ENCODE peak calls at places on chromosomes 12 and 14, in seven cellular contexts. One of them, this sample, is unnamed.

GRCh38 chr14:54818201-54819133 is 84.2 kb downstream of the GCH1 start:
- DNase-seq in breast epithelium: no peak
- DNase-seq in RWPE2: no peak
- DNase-seq in K562: peak; percentile 23
- DNase-seq in body of pancreas: peak; percentile 54
- DNase-seq in AG04450: no peak
- DNase-seq in transverse colon: peak; percentile 24
- DNase-seq in this sample: no peak

GRCh38 chr12:68743416-68743815 is 2.6 kb upstream of the SLC35E3 start:
- DNase-seq in breast epithelium: no peak
- DNase-seq in RWPE2: no peak
- DNase-seq in K562: no peak
- DNase-seq in body of pancreas: no peak
- DNase-seq in AG04450: no peak
- DNase-seq in transverse colon: no peak
- DNase-seq in this sample: no peak

GRCh38 chr12:619346-619745 is 43.9 kb downstream of the NINJ2 start:
- DNase-seq in breast epithelium: no peak
- DNase-seq in RWPE2: no peak
- DNase-seq in K562: no peak
- DNase-seq in body of pancreas: no peak
- DNase-seq in AG04450: no peak
- DNase-seq in transverse colon: no peak
- DNase-seq in this sample: no peak

GRCh38 chr14:74891870-74892269 is 10.2 kb downstream of the DLST start:
- DNase-seq in breast epithelium: no peak
- DNase-seq in RWPE2: no peak
- DNase-seq in K562: no peak
- DNase-seq in body of pancreas: no peak
- DNase-seq in AG04450: no peak
- DNase-seq in transverse colon: no peak
- DNase-seq in this sample: no peak

GRCh38 chr14:52951730-52952481 is 1.1 kb upstream of the FERMT2 start:
- DNase-seq in breast epithelium: peak; percentile 59
- DNase-seq in RWPE2: peak; percentile 78
- DNase-seq in K562: peak; percentile 8
- DNase-seq in body of pancreas: peak; percentile 67
- DNase-seq in AG04450: peak; percentile 66
- DNase-seq in transverse colon: peak; percentile 18
- DNase-seq in this sample: no peak

GRCh38 chr12:119710941-119711551 is 43.1 kb downstream of the PRKAB1 start:
- DNase-seq in breast epithelium: no peak
- DNase-seq in RWPE2: no peak
- DNase-seq in K562: no peak
- DNase-seq in body of pancreas: no peak
- DNase-seq in AG04450: no peak
- DNase-seq in transverse colon: no peak
- DNase-seq in this sample: no peak

GRCh38 chr14:68255697-68256178 is 436.2 kb downstream of the RAD51B start:
- DNase-seq in breast epithelium: no peak
- DNase-seq in RWPE2: no peak
- DNase-seq in K562: no peak
- DNase-seq in body of pancreas: no peak
- DNase-seq in AG04450: peak; percentile 80
- DNase-seq in transverse colon: no peak
- DNase-seq in this sample: no peak

GRCh38 chr12:6829532-6830220 is 1.5 kb downstream of the P3H3 start:
- DNase-seq in breast epithelium: no peak
- DNase-seq in RWPE2: peak; percentile 63
- DNase-seq in K562: peak; percentile 34
- DNase-seq in body of pancreas: no peak
- DNase-seq in AG04450: no peak
- DNase-seq in transverse colon: no peak
- DNase-seq in this sample: no peak

GRCh38 chr12:119704065-119704747 is 36.3 kb downstream of the PRKAB1 start:
- DNase-seq in breast epithelium: no peak
- DNase-seq in RWPE2: no peak
- DNase-seq in K562: no peak
- DNase-seq in body of pancreas: no peak
- DNase-seq in AG04450: no peak
- DNase-seq in transverse colon: no peak
- DNase-seq in this sample: no peak

GRCh38 chr12:46364777-46365580 is 7.6 kb downstream of the SLC38A2 start:
- DNase-seq in breast epithelium: no peak
- DNase-seq in RWPE2: no peak
- DNase-seq in K562: no peak
- DNase-seq in body of pancreas: peak; percentile 88
- DNase-seq in AG04450: no peak
- DNase-seq in transverse colon: peak; percentile 71
- DNase-seq in this sample: no peak

GRCh38 chr12:50103767-50104321 is at the start of gene GPD1:
- DNase-seq in breast epithelium: peak; percentile 76
- DNase-seq in RWPE2: no peak
- DNase-seq in K562: peak; percentile 83
- DNase-seq in body of pancreas: peak; percentile 87
- DNase-seq in AG04450: no peak
- DNase-seq in transverse colon: peak; percentile 81
- DNase-seq in this sample: no peak

GRCh38 chr12:100169345-100169744 is 26.7 kb upstream of the BLTP3B start:
- DNase-seq in breast epithelium: no peak
- DNase-seq in RWPE2: no peak
- DNase-seq in K562: no peak
- DNase-seq in body of pancreas: no peak
- DNase-seq in AG04450: no peak
- DNase-seq in transverse colon: no peak
- DNase-seq in this sample: no peak

GRCh38 chr12:127257366-127257935 is 1009.5 kb upstream of the TMEM132C start:
- DNase-seq in breast epithelium: no peak
- DNase-seq in RWPE2: no peak
- DNase-seq in K562: no peak
- DNase-seq in body of pancreas: no peak
- DNase-seq in AG04450: no peak
- DNase-seq in transverse colon: no peak
- DNase-seq in this sample: no peak

GRCh38 chr14:19771895-19772430 is 1.3 kb upstream of the OR4M1 start:
- DNase-seq in breast epithelium: no peak
- DNase-seq in RWPE2: no peak
- DNase-seq in K562: no peak
- DNase-seq in body of pancreas: no peak
- DNase-seq in AG04450: no peak
- DNase-seq in transverse colon: no peak
- DNase-seq in this sample: no peak

GRCh38 chr12:115791331-115791730 is 486.2 kb downstream of the MED13L start:
- DNase-seq in breast epithelium: no peak
- DNase-seq in RWPE2: no peak
- DNase-seq in K562: no peak
- DNase-seq in body of pancreas: no peak
- DNase-seq in AG04450: no peak
- DNase-seq in transverse colon: no peak
- DNase-seq in this sample: no peak

GRCh38 chr12:67182551-67182950 is 86.6 kb upstream of the CAND1 start:
- DNase-seq in breast epithelium: no peak
- DNase-seq in RWPE2: no peak
- DNase-seq in K562: no peak
- DNase-seq in body of pancreas: no peak
- DNase-seq in AG04450: no peak
- DNase-seq in transverse colon: no peak
- DNase-seq in this sample: no peak

GRCh38 chr12:122681814-122682213 is 21.3 kb downstream of the HCAR2 start:
- DNase-seq in breast epithelium: no peak
- DNase-seq in RWPE2: no peak
- DNase-seq in K562: no peak
- DNase-seq in body of pancreas: peak; percentile 16
- DNase-seq in AG04450: no peak
- DNase-seq in transverse colon: no peak
- DNase-seq in this sample: no peak

DNA sequence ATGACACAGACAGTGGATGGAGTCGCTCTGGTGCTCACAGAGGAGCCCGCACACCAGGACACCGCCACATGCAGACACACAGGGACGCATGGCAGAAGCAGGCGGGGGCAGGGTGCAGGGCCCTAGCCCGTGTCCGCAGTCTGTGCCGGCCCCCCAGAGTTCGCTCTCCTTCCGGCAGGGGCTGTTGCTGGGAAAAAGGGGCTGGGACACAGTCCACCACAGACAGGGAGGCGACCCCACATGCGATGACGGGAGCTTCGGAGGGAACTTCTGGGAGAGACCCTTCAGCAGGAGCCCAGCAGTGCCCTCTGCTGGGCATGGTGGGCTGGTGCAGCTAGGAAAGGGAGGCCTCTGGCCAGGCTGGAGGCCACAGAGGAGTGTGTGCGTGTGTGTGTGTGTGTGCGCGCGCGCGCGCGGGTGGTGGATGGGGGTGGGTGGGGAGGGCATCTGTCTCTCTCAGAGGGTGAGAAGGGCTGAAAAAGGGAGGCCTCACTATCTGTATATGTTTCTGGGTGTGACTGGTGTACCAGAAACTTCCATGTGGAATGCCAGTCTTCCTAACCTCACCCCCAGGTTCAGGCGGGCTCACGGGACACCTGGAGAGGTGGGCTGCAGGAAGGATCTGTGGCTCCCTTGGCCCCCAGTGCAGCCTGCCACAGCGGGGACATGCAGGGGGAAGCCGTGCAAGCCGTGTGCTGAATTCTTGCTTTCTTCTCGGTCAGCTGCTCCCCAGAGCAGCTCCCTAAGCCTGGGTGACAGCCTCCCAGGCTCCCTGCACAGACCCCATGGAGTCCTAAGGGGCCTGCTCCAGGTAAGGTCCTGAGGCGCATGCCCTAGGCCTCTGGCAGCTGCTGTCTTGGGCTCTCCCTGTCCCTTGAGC is 60.7 kb downstream of the PLEKHG3 start:
- DNase-seq in breast epithelium: no peak
- DNase-seq in RWPE2: peak; percentile 69
- DNase-seq in K562: peak; percentile 65
- DNase-seq in body of pancreas: peak; percentile 79
- DNase-seq in AG04450: peak; percentile 49
- DNase-seq in transverse colon: peak; percentile 79
- DNase-seq in this sample: peak; percentile 90
- H3K4me3 ChIP-seq in breast epithelium: peak overlapping the region; percentile 30
- H3K4me3 ChIP-seq in RWPE2: no peak overlapping the region
- H3K4me3 ChIP-seq in K562: no peak overlapping the region
- H3K4me3 ChIP-seq in body of pancreas: no peak overlapping the region
- H3K4me3 ChIP-seq in AG04450: peak overlapping the region; percentile 35
- H3K4me3 ChIP-seq in transverse colon: no peak overlapping the region
- H3K4me3 ChIP-seq in this sample: peak overlapping the region; percentile 60

DNA sequence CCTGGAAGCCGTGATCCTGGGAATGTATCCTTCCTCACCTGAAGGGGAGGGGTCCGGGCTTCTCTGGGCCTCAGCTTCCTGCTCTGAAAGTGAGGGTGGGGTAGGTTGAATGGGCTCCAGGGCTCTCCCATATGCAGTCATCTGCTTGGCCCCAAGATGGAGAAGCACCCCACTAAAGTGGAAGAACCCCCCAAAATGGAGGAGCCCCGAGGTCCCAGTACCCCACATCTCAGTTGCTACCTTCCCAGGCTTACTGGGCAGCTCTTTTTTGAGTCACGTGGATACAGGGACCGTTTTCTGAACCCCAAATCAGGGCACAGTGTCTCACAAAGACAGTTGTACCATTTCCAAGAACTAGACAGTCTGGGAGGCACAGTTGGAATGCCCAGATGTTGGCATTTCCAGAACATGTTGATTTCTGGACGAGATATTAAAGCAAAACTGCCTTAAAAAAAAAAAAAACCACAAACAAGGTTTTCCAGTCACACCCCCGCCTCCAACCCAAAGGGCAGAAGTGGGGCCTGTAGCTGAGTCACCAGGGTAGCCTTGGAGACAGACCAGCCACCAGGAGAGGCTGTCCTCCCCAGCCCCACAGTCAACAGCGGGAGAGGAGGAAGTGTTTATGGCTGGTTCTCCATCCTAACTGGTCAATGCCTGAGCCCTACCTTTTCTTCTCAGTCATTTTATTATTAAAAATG is 12.1 kb downstream of the VASH1 start:
- DNase-seq in breast epithelium: no peak
- DNase-seq in RWPE2: peak; percentile 38
- DNase-seq in K562: peak; percentile 65
- DNase-seq in body of pancreas: peak; percentile 83
- DNase-seq in AG04450: peak; percentile 37
- DNase-seq in transverse colon: peak; percentile 49
- DNase-seq in this sample: peak; percentile 90
- TF ChIP-seq CTCF in breast epithelium: no peak
- TF ChIP-seq CTCF in RWPE2: no peak
- TF ChIP-seq CTCF in K562: peak; percentile 26
- TF ChIP-seq CTCF in body of pancreas: no peak
- TF ChIP-seq CTCF in AG04450: peak; percentile 6
- TF ChIP-seq CTCF in transverse colon: no peak
- TF ChIP-seq CTCF in this sample: no peak

GRCh38 chr12:25788707-25789106 is 169.8 kb upstream of the RASSF8 start:
- DNase-seq in breast epithelium: no peak
- DNase-seq in RWPE2: no peak
- DNase-seq in K562: no peak
- DNase-seq in body of pancreas: no peak
- DNase-seq in AG04450: no peak
- DNase-seq in transverse colon: no peak
- DNase-seq in this sample: no peak

GRCh38 chr12:25787701-25788100 is 170.8 kb upstream of the RASSF8 start:
- DNase-seq in breast epithelium: no peak
- DNase-seq in RWPE2: no peak
- DNase-seq in K562: no peak
- DNase-seq in body of pancreas: no peak
- DNase-seq in AG04450: no peak
- DNase-seq in transverse colon: no peak
- DNase-seq in this sample: no peak

GRCh38 chr12:25793196-25793595 is 165.3 kb upstream of the RASSF8 start:
- DNase-seq in breast epithelium: no peak
- DNase-seq in RWPE2: no peak
- DNase-seq in K562: no peak
- DNase-seq in body of pancreas: no peak
- DNase-seq in AG04450: no peak
- DNase-seq in transverse colon: no peak
- DNase-seq in this sample: no peak

GRCh38 chr12:25792031-25792430 is 166.5 kb upstream of the RASSF8 start:
- DNase-seq in breast epithelium: no peak
- DNase-seq in RWPE2: no peak
- DNase-seq in K562: no peak
- DNase-seq in body of pancreas: no peak
- DNase-seq in AG04450: no peak
- DNase-seq in transverse colon: no peak
- DNase-seq in this sample: no peak

GRCh38 chr12:25789520-25789919 is 169.0 kb upstream of the RASSF8 start:
- DNase-seq in breast epithelium: no peak
- DNase-seq in RWPE2: no peak
- DNase-seq in K562: no peak
- DNase-seq in body of pancreas: no peak
- DNase-seq in AG04450: no peak
- DNase-seq in transverse colon: no peak
- DNase-seq in this sample: no peak
- H3K27ac ChIP-seq in breast epithelium: no peak overlapping the region
- H3K27ac ChIP-seq in RWPE2: no peak overlapping the region
- H3K27ac ChIP-seq in K562: no peak overlapping the region
- H3K27ac ChIP-seq in body of pancreas: no peak overlapping the region
- H3K27ac ChIP-seq in AG04450: no peak overlapping the region
- H3K27ac ChIP-seq in transverse colon: no peak overlapping the region
- H3K27ac ChIP-seq in this sample: peak overlapping the region; percentile 16

DNA sequence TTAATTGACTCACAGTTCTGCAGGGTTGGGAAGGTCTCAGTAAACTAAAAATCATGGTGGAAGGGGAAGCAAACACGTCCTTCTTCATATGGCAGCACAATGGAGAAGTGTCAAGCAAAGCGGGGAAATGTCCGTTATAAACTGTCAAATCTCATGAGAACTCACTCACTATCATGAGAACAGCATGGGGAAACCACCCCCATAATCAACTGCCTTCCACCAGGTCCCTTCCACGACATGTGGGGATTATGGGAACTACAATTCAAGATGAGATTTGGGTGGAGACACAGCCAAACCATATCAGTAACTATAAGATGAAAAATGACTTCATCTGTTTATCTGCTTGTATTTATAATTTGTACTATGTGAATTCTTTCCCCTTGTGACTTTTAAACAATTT is 577.6 kb upstream of the MDGA2 start:
- DNase-seq in breast epithelium: no peak
- DNase-seq in RWPE2: no peak
- DNase-seq in K562: no peak
- DNase-seq in body of pancreas: no peak
- DNase-seq in AG04450: no peak
- DNase-seq in transverse colon: no peak
- DNase-seq in this sample: no peak
- H3K4me3 ChIP-seq in breast epithelium: no peak overlapping the region
- H3K4me3 ChIP-seq in RWPE2: no peak overlapping the region
- H3K4me3 ChIP-seq in K562: no peak overlapping the region
- H3K4me3 ChIP-seq in body of pancreas: no peak overlapping the region
- H3K4me3 ChIP-seq in AG04450: no peak overlapping the region
- H3K4me3 ChIP-seq in transverse colon: no peak overlapping the region
- H3K4me3 ChIP-seq in this sample: no peak overlapping the region